ENCODE peak calls at places on chromosomes 16 and 17, in four cellular contexts. A, Y, O and Z are unnamed samples.

GRCh38 chr17:82358467-82359350 is at the start of gene TEX19:
- DNase-seq in Y (no peak), A (no peak), O (no peak), Z (no peak)

GRCh38 chr16:70553175-70553574 is 29.6 kb downstream of the SF3B3 start:
- DNase-seq in A (no peak), O (no peak), Y (no peak), Z (no peak)

GRCh38 chr17:41065829-41066624 is at the start of gene KRTAP2-4:
- DNase-seq in Y (no peak), O (peak; percentile 98), A (no peak), Z (no peak)

GRCh38 chr16:19923396-19923795 is 38.7 kb upstream of the GPRC5B start:
- DNase-seq in A (no peak), Y (no peak), O (no peak), Z (no peak)

GRCh38 chr17:65514082-65514481 is 47.4 kb downstream of the AXIN2 start:
- DNase-seq in A (no peak), Y (no peak), O (peak; percentile 2), Z (no peak)

GRCh38 chr16:77330332-77331043 is 104.3 kb downstream of the ADAMTS18 start:
- DNase-seq in A (no peak), Y (no peak), O (no peak), Z (no peak)

GRCh38 chr17:62703776-62704380 is 76.4 kb downstream of the MRC2 start:
- DNase-seq in O (no peak), A (peak; percentile 38), Y (peak; percentile 78), Z (peak; percentile 98)

GRCh38 chr16:67356372-67356771 is 29.8 kb downstream of the LRRC36 start:
- DNase-seq in A (no peak), Y (no peak), O (no peak), Z (no peak)

GRCh38 chr17:8918811-8919210 is 46.7 kb downstream of the PIK3R5 start:
- DNase-seq in Y (no peak), A (no peak), O (no peak), Z (no peak)

GRCh38 chr16:88634141-88634993 is 4.0 kb upstream of the IL17C start:
- DNase-seq in O (no peak), Y (no peak), A (no peak), Z (peak; percentile 94)

GRCh38 chr16:78929798-78930197 is 670.7 kb downstream of the MAF start:
- DNase-seq in A (no peak), Y (no peak), O (no peak), Z (no peak)

GRCh38 chr16:78930561-78930960 is 670.0 kb downstream of the MAF start:
- DNase-seq in A (no peak), Y (no peak), O (no peak), Z (no peak)

GRCh38 chr16:78926723-78927200 is 673.8 kb downstream of the MAF start:
- DNase-seq in Y (no peak), O (no peak), A (no peak), Z (no peak)

GRCh38 chr16:78919852-78920251 is 680.7 kb downstream of the MAF start:
- DNase-seq in Y (no peak), A (no peak), O (no peak), Z (no peak)

DNA sequence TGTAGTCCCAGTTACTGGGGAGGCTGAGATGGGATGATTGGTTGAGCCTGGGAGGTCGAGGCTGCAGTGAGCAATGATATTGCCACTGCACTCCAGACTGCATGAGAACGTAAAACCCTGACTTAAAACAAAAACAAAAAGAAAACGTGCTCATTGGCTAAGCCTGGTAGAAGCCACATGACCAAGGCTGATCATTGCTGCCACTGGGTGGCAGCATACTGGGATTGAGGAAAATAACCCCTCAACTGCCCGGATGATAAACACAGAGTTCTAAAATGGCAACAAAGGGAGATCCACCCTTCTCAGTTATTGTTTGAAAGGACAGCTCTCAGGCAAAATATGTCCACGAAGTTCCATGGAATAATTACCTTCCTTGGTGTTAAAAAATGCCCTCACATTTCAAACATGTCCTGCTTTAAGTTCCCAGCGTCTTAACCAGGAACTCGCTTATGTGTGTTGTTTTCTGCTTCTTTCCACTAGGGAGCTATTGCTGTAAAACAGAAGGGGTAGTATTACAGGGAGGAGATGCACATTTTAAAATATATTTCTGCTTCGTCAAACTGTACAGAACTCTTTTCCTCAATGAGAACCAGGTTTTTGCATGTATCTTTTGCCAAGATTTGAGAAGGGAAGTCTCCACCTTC is 675.3 kb downstream of the MAF start:
- DNase-seq in O (no peak), A (peak; percentile 37), Y (no peak), Z (no peak)
- TF ChIP-seq CTCF in O (peak; percentile 34), A (peak; percentile 36), Y (peak; percentile 14), Z (peak; percentile 51)

DNA sequence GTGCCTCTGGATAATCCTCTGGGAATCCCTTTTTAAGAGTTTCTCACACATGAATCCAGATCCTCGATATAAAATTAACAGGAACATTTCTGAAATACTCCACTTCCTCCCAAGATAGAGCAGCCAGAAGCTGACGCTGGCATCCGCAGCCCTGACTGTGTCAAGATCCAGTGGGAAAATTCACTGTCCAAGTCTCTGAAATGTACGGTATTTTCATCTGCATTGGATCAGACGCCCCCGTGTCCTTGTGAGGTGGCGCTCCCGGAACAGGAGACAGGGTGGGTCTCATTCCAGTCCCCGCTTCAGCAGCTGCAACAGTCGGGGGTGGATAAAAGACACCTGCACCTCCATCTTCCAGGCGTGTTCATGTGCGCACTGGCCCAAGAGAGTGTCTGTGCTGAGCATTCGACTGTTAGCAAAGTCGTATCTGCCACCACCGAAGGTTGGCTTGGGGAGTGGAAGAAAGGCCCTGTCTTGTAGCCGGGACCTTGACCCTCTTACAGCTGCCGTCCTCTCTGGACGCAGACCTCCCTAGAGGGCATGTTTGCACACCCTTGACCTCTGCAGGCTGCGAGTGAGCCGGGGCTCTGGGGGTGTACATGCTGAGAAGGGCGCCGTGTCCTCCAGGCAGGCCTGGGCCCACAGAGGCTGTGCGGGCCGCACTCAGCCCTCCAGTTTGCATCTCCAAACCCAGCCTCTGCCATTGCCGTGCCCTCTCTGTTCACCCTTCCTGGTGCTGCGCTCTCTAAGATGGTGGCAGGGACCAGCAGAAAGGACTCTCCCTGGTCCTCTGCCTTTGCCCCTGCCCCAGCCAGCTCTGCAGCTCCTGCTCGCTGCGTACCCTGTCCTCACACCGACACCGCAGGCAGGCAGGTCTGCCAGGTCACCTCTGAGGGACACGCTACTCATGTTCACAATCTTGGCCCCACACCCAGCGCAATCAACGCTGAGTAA is 72.0 kb upstream of the CHMP6 start:
- DNase-seq in A (no peak), Y (no peak), O (no peak), Z (no peak)
- H3K27me3 ChIP-seq in A (no peaks in the 10 kb centered on the region), Y (no peaks in the 10 kb centered on the region), O (no peaks in the 10 kb centered on the region), Z (no peaks in the 10 kb centered on the region)

DNA sequence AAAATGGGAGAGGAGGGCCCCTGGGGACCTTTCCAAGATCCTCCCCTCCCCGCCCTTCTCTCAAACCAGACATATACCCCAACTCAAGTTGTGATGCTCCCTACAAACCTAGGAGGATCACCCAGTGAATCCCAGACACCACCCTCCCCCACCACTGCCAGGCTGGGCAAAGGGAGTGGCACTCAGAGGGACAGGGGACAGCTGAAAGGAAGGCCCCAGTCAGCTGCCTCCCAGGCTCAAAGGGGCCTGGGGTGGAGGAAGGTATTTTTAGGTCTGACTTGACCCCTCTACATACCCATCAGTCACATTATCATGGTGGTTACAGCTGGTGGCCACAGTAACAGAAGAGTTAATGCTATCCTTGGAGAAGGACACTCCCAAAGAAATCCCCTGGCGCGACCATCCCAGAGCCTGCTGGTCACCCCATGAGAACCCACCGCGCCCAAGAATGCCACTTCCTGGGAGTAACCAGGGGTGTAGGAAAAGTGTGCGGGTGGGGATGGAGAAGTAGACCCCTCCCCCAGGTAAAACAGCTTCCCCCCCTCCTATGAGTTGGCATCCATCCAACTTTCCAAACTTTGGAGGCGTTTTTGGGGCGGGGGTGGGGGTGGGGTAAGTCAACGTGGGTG is 1.2 kb downstream of the CACNB1 start:
- DNase-seq in Y (no peak), O (no peak), A (no peak), Z (no peak)
- H3K4me1 ChIP-seq in Y (peaks cover 5% of the 10 kb centered on the region), O (peaks cover 15% of the 10 kb centered on the region), A (peaks cover 55% of the 10 kb centered on the region), Z (peaks cover 20% of the 10 kb centered on the region)

GRCh38 chr16:27920391-27920891 is 143.1 kb downstream of the GSG1L start:
- DNase-seq in O (no peak), A (no peak), Y (no peak), Z (no peak)
- TF ChIP-seq CTCF in O (peak; percentile 50), A (no peak), Y (peak; percentile 14), Z (no peak)

GRCh38 chr17:32302860-32303649 is 37.4 kb downstream of the RHBDL3 start:
- DNase-seq in O (no peak), A (no peak), Y (no peak), Z (no peak)

GRCh38 chr17:32302037-32302436 is 36.4 kb downstream of the RHBDL3 start:
- DNase-seq in A (no peak), Y (no peak), O (no peak), Z (no peak)

GRCh38 chr17:32305049-32305448 is 36.9 kb downstream of the C17orf75 start:
- DNase-seq in A (no peak), O (no peak), Y (no peak), Z (no peak)

GRCh38 chr17:32299579-32300158 is 34.0 kb downstream of the RHBDL3 start:
- DNase-seq in Y (no peak), O (no peak), A (no peak), Z (no peak)

GRCh38 chr17:32303861-32304288 is 38.1 kb downstream of the C17orf75 start:
- DNase-seq in A (no peak), Y (no peak), O (no peak), Z (no peak)
- H3K27me3 ChIP-seq in A (no peaks in the 10 kb centered on the region), Y (no peaks in the 10 kb centered on the region), O (peaks cover 5% of the 10 kb centered on the region), Z (no peaks in the 10 kb centered on the region)

DNA sequence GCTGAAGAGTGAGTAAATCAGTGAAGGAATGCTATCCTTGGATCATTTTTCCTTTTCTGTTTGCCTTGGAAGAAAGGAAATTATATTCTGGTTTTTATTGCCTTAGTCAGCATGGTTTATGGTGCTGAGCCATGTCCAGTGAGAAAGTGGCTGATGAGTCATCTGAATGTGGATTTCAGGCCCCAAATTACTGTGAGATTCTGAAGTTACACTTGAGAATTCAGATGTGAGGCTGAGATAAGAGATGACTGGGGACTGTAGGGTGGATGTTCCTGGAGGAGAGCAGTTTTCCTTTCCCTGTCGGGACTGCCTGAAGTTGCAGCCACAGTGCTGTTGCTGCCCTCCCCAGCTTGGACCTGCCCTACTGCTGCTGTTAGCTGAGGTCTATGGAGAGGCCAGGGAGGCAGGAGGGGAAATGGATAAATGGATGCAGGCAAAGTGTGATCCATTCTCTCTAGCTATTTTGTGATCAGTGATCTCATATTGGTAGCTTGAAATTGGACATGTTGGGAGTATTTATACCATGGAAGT is 4.2 kb upstream of the MAP3K14 start:
- DNase-seq in Y (no peak), O (no peak), A (peak; percentile 47), Z (no peak)
- H3K4me1 ChIP-seq in Y (peaks cover 30% of the 10 kb centered on the region), O (peaks cover 48% of the 10 kb centered on the region), A (peaks cover 34% of the 10 kb centered on the region), Z (peaks cover 43% of the 10 kb centered on the region)

DNA sequence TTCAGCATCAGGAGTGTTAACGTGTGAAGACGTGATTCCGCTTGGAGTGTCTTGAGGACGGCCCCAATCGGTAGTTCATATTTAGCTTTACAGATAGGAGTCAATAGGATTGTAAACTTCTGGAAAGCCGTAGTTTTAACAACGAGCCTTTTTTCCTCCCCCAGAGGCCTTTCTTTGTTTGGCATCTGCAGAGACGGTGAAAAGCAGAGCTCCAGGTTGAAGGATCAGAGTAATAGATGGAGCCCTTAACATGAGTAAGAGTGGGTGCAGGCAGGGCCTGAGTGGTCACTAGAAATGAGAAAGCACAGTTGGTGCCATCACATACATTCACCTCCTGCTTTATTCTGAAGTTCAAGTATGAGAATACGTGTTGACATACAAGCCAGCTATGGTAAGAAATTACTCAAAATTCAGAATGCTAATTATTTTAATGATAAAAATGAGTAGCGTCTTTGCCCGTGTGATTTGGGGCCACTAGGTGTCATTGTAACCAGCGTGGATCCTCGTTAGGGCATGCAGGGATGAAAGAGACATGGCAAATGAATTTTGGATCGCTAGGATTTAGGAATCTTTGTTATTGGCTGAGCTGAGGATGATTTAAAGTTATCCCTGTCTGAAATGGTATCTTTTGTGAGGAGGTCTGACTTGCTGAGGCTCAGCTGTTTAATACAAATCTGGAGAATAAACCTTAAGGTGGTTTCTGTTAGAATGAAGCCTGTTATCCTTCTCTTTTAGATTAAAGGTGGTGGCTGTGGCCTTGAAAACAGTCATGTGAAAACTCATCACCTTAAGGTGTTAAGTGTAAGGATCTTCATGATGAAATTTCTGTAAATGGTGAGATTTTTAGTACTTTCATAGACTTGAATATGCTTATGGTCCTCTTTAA is 18.6 kb downstream of the PRCD start:
- DNase-seq in A (no peak), Y (no peak), O (no peak), Z (no peak)
- TF ChIP-seq CTCF in A (peak; percentile 41), Y (peak; percentile 41), O (peak; percentile 43), Z (peak; percentile 44)